ENCODE peak calls at places on chromosomes 5 and 9, in six cellular contexts. F is nephron progenitor cell, T is upper lobe of right lung, M is left lung, K is cardiac fibroblast, W is GM12865. U is an unnamed sample.

GRCh38 chr5:154367101-154367500 is 78.7 kb upstream of the SAP30L start:
- DNase-seq in K (peak), T (no peak), F (no peak), W (peak), M (no peak), U (no peak)

GRCh38 chr5:179235416-179236400 is 109.6 kb downstream of the ADAMTS2 start:
- DNase-seq in F (no peak), M (peak), T (peak), K (no peak), W (no peak), U (no peak)

GRCh38 chr9:88835038-88835466 is 156.2 kb upstream of the S1PR3 start:
- DNase-seq in W (peak), T (no peak), M (no peak), F (no peak), K (peak), U (no peak)

GRCh38 chr9:112868461-112868860 is 22.2 kb downstream of the SLC46A2 start:
- DNase-seq in W (no peak), F (no peak), T (no peak), M (no peak), K (no peak), U (no peak)

GRCh38 chr9:653421-653820 is 188.1 kb upstream of the DMRT1 start:
- DNase-seq in K (no peak), W (no peak), T (no peak), M (no peak), F (no peak), U (no peak)

GRCh38 chr5:96595300-96596090 is 66.7 kb upstream of the CAST start:
- DNase-seq in W (peak), K (peak), T (no peak), M (no peak), F (no peak), U (no peak)

GRCh38 chr9:19375536-19375935 is 4.5 kb downstream of the RPS6 start:
- DNase-seq in M (no peak), W (no peak), K (peak), T (no peak), F (no peak), U (no peak)

GRCh38 chr9:33719581-33720374 is 75.6 kb upstream of the PRSS3 start:
- DNase-seq in W (peak), T (peak), F (peak), K (peak), M (peak), U (peak)

GRCh38 chr9:116701940-116702642 is 15.0 kb downstream of the TRIM32 start:
- DNase-seq in M (no peak), K (peak), F (no peak), W (no peak), T (no peak), U (no peak)

GRCh38 chr5:10229306-10230048 is 20.2 kb downstream of the ATPSCKMT start:
- DNase-seq in W (no peak), F (no peak), K (peak), T (no peak), M (no peak), U (no peak)

GRCh38 chr5:167565555-167565954 is 725.9 kb upstream of the WWC1 start:
- DNase-seq in M (no peak), F (no peak), T (no peak), W (no peak), K (peak), U (no peak)

GRCh38 chr5:77360381-77360780 is 131.7 kb downstream of the WDR41 start:
- DNase-seq in F (no peak), K (peak), T (no peak), M (no peak), W (no peak), U (no peak)

GRCh38 chr5:33509036-33509435 is 68.3 kb downstream of the TARS1 start:
- DNase-seq in T (no peak), F (no peak), W (no peak), K (peak), M (no peak), U (no peak)

GRCh38 chr5:11504794-11505193 is 399.5 kb downstream of the CTNND2 start:
- DNase-seq in F (no peak), M (no peak), T (no peak), K (no peak), W (no peak), U (no peak)

GRCh38 chr5:171437286-171437821 is 17.9 kb downstream of the FGF18 start:
- DNase-seq in K (no peak), T (no peak), W (no peak), F (no peak), M (no peak), U (no peak)
- TF ChIP-seq CTCF in K (no peak), T (no peak), W (no peak), F (no peak), M (no peak), U (no peak)

GRCh38 chr5:135880278-135880677 is 15.4 kb downstream of the IL9 start:
- DNase-seq in T (no peak), W (peak), M (no peak), K (peak), F (peak), U (no peak)
- TF ChIP-seq CTCF in T (no peak), W (peak), M (no peak), K (peak), F (no peak), U (no peak)

GRCh38 chr5:143008032-143008431 is 237.9 kb downstream of the ARHGAP26 start:
- DNase-seq in T (no peak), F (no peak), M (no peak), W (no peak), K (no peak), U (no peak)

GRCh38 chr5:143006511-143006910 is 236.3 kb downstream of the ARHGAP26 start:
- DNase-seq in T (no peak), W (no peak), M (no peak), F (no peak), K (no peak), U (no peak)

GRCh38 chr5:143011621-143012020 is 241.4 kb downstream of the ARHGAP26 start:
- DNase-seq in F (no peak), T (no peak), K (peak), M (no peak), W (no peak), U (no peak)

GRCh38 chr5:143010335-143010734 is 240.2 kb downstream of the ARHGAP26 start:
- DNase-seq in K (no peak), W (no peak), T (no peak), F (no peak), M (no peak), U (no peak)

GRCh38 chr5:143008809-143009521 is 238.8 kb downstream of the ARHGAP26 start:
- DNase-seq in T (no peak), M (no peak), W (peak), K (peak), F (no peak), U (peak)
- TF ChIP-seq CTCF in T (no peak), M (no peak), W (no peak), K (peak), F (no peak), U (no peak)

DNA sequence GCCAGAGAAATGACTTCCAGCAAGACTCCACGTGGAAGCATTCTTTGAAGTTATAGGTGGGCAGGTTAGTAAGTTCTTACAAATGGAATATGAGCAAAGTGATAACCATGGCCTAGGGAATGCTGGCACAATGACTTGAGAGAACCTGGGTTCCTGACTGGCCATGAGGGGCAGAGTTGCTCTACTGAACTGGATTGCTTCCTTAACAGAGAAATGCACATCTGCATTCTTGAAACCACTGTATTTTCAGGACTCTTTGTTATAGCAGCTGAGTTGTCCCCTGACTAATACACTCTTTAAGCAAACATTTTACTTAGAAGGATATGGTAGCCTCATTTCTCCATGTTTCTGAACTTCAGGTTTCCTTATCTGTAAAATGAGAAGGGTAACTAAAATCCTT is 108.3 kb upstream of the GNA14 start:
- DNase-seq in T (no peak), W (peak), K (peak), F (no peak), M (no peak), U (no peak)
- TF ChIP-seq CTCF in T (no peak), W (peak), K (no peak), F (no peak), M (no peak), U (no peak)

GRCh38 chr5:73812457-73812856 is 186.5 kb downstream of the ARHGEF28 start:
- DNase-seq in M (no peak), F (peak), K (no peak), W (no peak), T (no peak), U (no peak)
- TF ChIP-seq CTCF in M (no peak), F (no peak), K (no peak), W (no peak), T (no peak), U (no peak)

DNA sequence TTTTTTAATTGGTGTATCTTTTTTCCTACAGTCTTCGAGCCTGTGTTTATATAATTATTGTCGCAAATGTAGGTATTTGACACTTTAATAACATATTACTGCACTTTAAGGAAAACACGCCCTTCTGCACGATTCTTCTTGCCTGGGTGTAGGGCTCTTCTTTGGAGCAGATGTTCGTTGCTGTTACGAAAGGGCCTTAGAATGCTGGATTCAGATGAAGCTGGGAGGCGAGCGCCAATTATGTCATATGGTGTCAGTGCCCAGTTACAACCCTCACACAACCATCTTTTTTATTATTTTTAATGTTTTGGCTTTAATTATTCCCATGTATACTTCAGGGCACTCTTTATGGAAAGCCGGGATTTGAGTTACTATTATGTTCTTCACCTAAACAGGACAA is 553.0 kb downstream of the EBF1 start:
- DNase-seq in T (no peak), W (no peak), K (no peak), F (no peak), M (no peak), U (no peak)
- TF ChIP-seq CTCF in T (no peak), W (no peak), K (no peak), F (no peak), M (no peak), U (no peak)

DNA sequence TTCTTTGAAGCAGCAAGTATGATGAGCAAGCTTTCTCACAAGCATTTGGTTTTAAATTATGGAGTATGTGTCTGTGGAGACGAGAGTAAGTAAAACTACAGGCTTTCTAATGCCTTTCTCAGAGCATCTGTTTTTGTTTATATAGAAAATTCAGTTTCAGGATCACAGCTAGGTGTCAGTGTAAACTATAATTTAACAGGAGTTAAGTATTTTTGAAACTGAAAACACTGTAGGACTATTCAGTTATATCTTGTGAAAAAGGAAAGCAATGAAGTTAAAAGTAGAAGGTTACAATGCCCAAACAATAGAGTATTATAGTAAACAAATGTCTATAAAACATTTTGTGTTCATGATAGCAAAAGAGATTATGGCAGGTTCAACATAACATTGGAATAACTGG is 88.6 kb downstream of the JAK2 start:
- DNase-seq in M (no peak), T (no peak), W (peak), K (no peak), F (no peak), U (no peak)
- TF ChIP-seq CTCF in M (no peak), T (no peak), W (peak), K (no peak), F (no peak), U (no peak)

DNA sequence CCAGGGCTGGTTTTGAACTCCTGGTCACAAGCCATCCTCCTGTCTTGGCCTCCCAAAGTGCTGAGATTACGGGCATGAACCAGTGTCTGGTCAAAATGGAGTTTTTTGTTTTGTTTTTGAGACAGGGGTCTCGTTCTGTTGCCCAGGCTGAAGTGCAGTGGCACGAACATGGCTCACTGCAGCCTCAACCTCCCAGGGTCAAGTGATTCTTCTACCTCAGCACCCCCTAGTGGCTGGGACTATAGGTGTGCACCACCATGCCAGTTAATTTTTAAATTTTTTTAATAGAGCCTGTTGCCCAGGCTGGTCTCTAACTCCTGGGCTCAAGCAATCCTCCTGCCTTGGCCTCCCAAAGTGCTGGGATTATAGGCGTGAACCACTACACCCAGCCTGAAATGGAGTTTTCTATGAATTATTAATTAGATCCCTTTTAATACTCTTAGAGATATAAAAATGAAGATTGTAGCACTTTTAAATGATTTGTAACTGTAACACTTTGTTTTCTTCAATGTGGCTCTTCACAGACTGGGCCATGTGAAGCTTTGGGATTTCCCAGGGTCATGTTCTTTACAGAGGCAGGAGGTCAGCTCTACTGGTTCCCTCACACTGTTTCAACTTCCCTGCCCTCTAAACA is 32.6 kb upstream of the SPARC start:
- DNase-seq in T (no peak), F (no peak), K (peak), M (no peak), W (peak), U (no peak)
- TF ChIP-seq CTCF in T (peak), F (peak), K (peak), M (peak), W (peak), U (peak)

U was measured in CD14-positive monocyte.